ENCODE peak calls at places on chromosomes 5 and 9, in six cellular contexts. One of them, this sample, is unnamed.

GRCh38 chr9:5628183-5628529 is 751 bp upstream of the RIC1 start:
- DNase-seq in breast epithelium: no peak
- DNase-seq in fibroblast of mammary gland: no peak
- DNase-seq in WTC11: no peak
- DNase-seq in endothelial cell: no peak
- DNase-seq in body of pancreas: no peak
- DNase-seq in this sample: no peak

GRCh38 chr5:177320879-177321278 is 9.2 kb upstream of the MXD3 start:
- DNase-seq in breast epithelium: no peak
- DNase-seq in endothelial cell: no peak
- DNase-seq in fibroblast of mammary gland: no peak
- DNase-seq in body of pancreas: no peak
- DNase-seq in WTC11: no peak
- DNase-seq in this sample: no peak

GRCh38 chr5:157308826-157309465 is 43.0 kb downstream of the CYFIP2 start:
- DNase-seq in body of pancreas: no peak
- DNase-seq in WTC11: no peak
- DNase-seq in fibroblast of mammary gland: peak
- DNase-seq in breast epithelium: no peak
- DNase-seq in endothelial cell: no peak
- DNase-seq in this sample: no peak

GRCh38 chr5:50623666-50624065 is 42.8 kb upstream of the PARP8 start:
- DNase-seq in WTC11: no peak
- DNase-seq in fibroblast of mammary gland: peak
- DNase-seq in body of pancreas: no peak
- DNase-seq in endothelial cell: no peak
- DNase-seq in breast epithelium: no peak
- DNase-seq in this sample: no peak

GRCh38 chr9:17574342-17574741 is 4.5 kb upstream of the SH3GL2 start:
- DNase-seq in fibroblast of mammary gland: no peak
- DNase-seq in WTC11: no peak
- DNase-seq in breast epithelium: no peak
- DNase-seq in body of pancreas: no peak
- DNase-seq in endothelial cell: no peak
- DNase-seq in this sample: no peak

GRCh38 chr5:128216860-128217531 is 133.4 kb downstream of the SLC12A2 start:
- DNase-seq in WTC11: no peak
- DNase-seq in body of pancreas: no peak
- DNase-seq in endothelial cell: no peak
- DNase-seq in fibroblast of mammary gland: peak
- DNase-seq in breast epithelium: no peak
- DNase-seq in this sample: no peak

GRCh38 chr5:161895510-161895909 is 47.6 kb downstream of the GABRA1 start:
- DNase-seq in fibroblast of mammary gland: no peak
- DNase-seq in breast epithelium: no peak
- DNase-seq in endothelial cell: no peak
- DNase-seq in body of pancreas: no peak
- DNase-seq in WTC11: no peak
- DNase-seq in this sample: no peak

GRCh38 chr5:123086376-123087055 is 2.5 kb upstream of the PRDM6 start:
- DNase-seq in body of pancreas: no peak
- DNase-seq in fibroblast of mammary gland: no peak
- DNase-seq in WTC11: peak
- DNase-seq in endothelial cell: no peak
- DNase-seq in breast epithelium: no peak
- DNase-seq in this sample: peak

GRCh38 chr5:151617383-151617840 is 26.3 kb upstream of the FAT2 start:
- DNase-seq in breast epithelium: no peak
- DNase-seq in fibroblast of mammary gland: no peak
- DNase-seq in body of pancreas: no peak
- DNase-seq in endothelial cell: no peak
- DNase-seq in WTC11: no peak
- DNase-seq in this sample: no peak

GRCh38 chr5:32880781-32881180 is 169.7 kb downstream of the NPR3 start:
- DNase-seq in endothelial cell: no peak
- DNase-seq in breast epithelium: no peak
- DNase-seq in fibroblast of mammary gland: no peak
- DNase-seq in WTC11: no peak
- DNase-seq in body of pancreas: no peak
- DNase-seq in this sample: no peak

GRCh38 chr5:109304323-109304722 is 105.5 kb downstream of the PJA2 start:
- DNase-seq in endothelial cell: no peak
- DNase-seq in breast epithelium: no peak
- DNase-seq in WTC11: no peak
- DNase-seq in body of pancreas: no peak
- DNase-seq in fibroblast of mammary gland: no peak
- DNase-seq in this sample: no peak

GRCh38 chr5:95102080-95102479 is 182.8 kb downstream of the MCTP1 start:
- DNase-seq in breast epithelium: no peak
- DNase-seq in endothelial cell: no peak
- DNase-seq in body of pancreas: no peak
- DNase-seq in fibroblast of mammary gland: no peak
- DNase-seq in WTC11: no peak
- DNase-seq in this sample: no peak

GRCh38 chr9:79799691-79800345 is 228.1 kb downstream of the TLE4 start:
- DNase-seq in WTC11: no peak
- DNase-seq in endothelial cell: no peak
- DNase-seq in fibroblast of mammary gland: no peak
- DNase-seq in breast epithelium: no peak
- DNase-seq in body of pancreas: no peak
- DNase-seq in this sample: no peak

GRCh38 chr9:83220737-83221136 is 157.8 kb upstream of the RASEF start:
- DNase-seq in WTC11: no peak
- DNase-seq in fibroblast of mammary gland: peak
- DNase-seq in endothelial cell: no peak
- DNase-seq in breast epithelium: no peak
- DNase-seq in body of pancreas: peak
- DNase-seq in this sample: no peak

GRCh38 chr5:132678735-132679134 is 4.9 kb downstream of the IL4 start:
- DNase-seq in fibroblast of mammary gland: no peak
- DNase-seq in endothelial cell: no peak
- DNase-seq in breast epithelium: no peak
- DNase-seq in WTC11: no peak
- DNase-seq in body of pancreas: no peak
- DNase-seq in this sample: no peak

GRCh38 chr5:151684690-151685361 is 1.9 kb downstream of the SPARC start:
- DNase-seq in endothelial cell: peak
- DNase-seq in fibroblast of mammary gland: peak
- DNase-seq in body of pancreas: no peak
- DNase-seq in breast epithelium: no peak
- DNase-seq in WTC11: peak
- DNase-seq in this sample: peak

GRCh38 chr5:34494111-34494755 is 161.9 kb upstream of the RAI14 start:
- DNase-seq in WTC11: no peak
- DNase-seq in fibroblast of mammary gland: peak
- DNase-seq in endothelial cell: no peak
- DNase-seq in breast epithelium: no peak
- DNase-seq in body of pancreas: no peak
- DNase-seq in this sample: no peak

GRCh38 chr9:14909631-14910177 is 524 bp downstream of the FREM1 start:
- DNase-seq in endothelial cell: peak
- DNase-seq in fibroblast of mammary gland: no peak
- DNase-seq in WTC11: no peak
- DNase-seq in breast epithelium: no peak
- DNase-seq in body of pancreas: no peak
- DNase-seq in this sample: no peak

GRCh38 chr9:14907360-14907685 is 2.9 kb downstream of the FREM1 start:
- DNase-seq in WTC11: peak
- DNase-seq in body of pancreas: no peak
- DNase-seq in breast epithelium: no peak
- DNase-seq in endothelial cell: no peak
- DNase-seq in fibroblast of mammary gland: no peak
- DNase-seq in this sample: peak

GRCh38 chr9:14906654-14907359 is 3.4 kb downstream of the FREM1 start:
- DNase-seq in endothelial cell: no peak
- DNase-seq in body of pancreas: no peak
- DNase-seq in WTC11: no peak
- DNase-seq in fibroblast of mammary gland: no peak
- DNase-seq in breast epithelium: no peak
- DNase-seq in this sample: no peak

GRCh38 chr9:14910178-14910805 is at the start of gene FREM1:
- DNase-seq in WTC11: peak
- DNase-seq in fibroblast of mammary gland: peak
- DNase-seq in body of pancreas: peak
- DNase-seq in endothelial cell: peak
- DNase-seq in breast epithelium: no peak
- DNase-seq in this sample: peak

DNA sequence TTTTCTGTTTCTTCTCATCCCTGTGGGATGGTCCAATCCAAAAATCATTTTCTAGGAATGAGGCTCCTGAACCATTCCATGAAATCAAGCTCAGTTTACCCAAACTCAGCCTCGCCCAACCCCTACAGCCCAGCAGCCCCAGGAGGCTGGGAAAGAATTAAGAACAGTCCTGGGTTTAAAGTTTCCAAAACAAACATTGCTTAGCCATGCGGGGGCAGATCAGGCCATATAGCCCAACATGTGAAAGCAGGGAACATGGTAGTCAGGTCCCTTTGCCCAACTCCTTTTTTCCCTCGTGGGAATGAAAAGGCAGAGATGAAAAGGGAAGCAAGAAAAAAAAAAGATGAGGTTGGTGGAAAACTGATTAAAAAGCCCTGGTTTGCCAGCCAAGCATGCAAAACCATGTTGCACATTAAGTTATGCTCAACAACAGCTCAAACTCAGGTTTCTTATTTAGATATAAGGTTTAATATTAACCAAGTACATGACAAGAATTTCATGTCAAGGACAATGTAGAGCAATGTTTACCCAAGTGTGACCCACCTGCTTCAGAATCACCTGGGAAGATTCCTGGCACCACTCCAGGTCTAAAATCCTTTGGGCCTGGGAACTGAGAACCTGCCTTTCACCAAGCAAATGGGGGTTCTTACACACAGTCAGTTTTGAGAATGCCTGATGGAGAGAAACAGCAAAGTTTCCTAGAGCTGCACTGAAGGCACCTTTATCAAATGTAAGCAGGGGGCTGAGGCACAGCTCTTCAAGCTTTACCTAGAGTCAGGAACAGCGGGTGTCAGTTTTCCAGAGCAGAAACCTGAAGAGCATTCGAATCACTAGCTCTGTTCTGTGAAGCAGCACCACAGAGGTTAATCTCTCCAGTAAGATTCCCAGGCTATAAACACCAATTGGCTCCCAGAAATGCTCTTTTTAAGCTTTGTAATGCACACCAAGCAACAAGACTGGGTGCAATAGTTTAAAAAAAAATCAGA is 1.7 kb downstream of the FREM1 start:
- DNase-seq in WTC11: no peak
- DNase-seq in body of pancreas: peak
- DNase-seq in breast epithelium: no peak
- DNase-seq in endothelial cell: no peak
- DNase-seq in fibroblast of mammary gland: no peak
- DNase-seq in this sample: peak
- TF ChIP-seq CTCF in WTC11: no peak
- TF ChIP-seq CTCF in body of pancreas: no peak
- TF ChIP-seq CTCF in breast epithelium: no peak
- TF ChIP-seq CTCF in endothelial cell: no peak
- TF ChIP-seq CTCF in fibroblast of mammary gland: no peak
- TF ChIP-seq CTCF in this sample: no peak

DNA sequence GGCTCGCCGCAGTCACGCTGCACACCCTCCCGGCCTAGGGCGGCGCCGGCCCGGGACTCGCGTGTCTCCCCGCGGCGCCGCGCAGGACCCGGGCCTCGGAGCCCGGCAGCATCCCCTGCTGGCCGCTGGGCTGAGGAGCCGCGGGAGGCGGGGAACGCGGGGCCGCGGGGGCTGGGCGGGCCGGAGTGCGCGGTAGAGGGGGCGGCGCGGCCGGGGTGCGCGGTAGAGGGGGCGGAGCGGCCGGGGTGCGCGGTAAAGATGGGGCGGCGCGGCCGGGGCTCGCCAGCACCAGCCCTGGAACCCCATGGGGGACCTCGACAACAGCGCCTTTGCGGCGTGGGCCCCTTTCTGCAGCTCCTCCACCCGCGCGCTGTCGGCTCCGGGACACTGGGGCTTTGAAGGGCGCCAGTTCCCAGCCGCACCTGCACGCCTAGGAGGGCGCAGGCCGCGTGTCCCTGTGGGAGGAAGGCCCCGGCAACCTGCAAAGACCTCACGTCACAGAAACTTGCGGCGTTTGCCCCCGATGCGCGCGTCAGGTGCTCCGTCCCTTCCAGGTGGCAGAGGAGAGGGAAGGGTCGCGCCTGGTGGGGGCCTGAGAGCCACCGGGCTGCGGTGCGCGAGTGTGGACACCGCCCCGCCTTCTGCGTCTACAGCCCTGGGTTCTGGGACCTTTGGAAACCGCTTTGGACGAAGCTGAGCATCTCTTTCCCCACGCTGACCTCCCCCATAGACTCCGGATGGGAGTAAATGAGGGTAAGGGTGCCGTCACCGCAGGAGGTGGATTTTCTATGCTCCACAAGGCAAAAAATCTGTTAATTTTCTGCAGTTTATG is 49.6 kb downstream of the NSUN2 start:
- DNase-seq in WTC11: peak
- DNase-seq in body of pancreas: peak
- DNase-seq in fibroblast of mammary gland: no peak
- DNase-seq in breast epithelium: no peak
- DNase-seq in endothelial cell: peak
- DNase-seq in this sample: peak
- TF ChIP-seq CTCF in WTC11: no peak
- TF ChIP-seq CTCF in body of pancreas: no peak
- TF ChIP-seq CTCF in fibroblast of mammary gland: peak
- TF ChIP-seq CTCF in breast epithelium: no peak
- TF ChIP-seq CTCF in endothelial cell: no peak
- TF ChIP-seq CTCF in this sample: no peak

DNA sequence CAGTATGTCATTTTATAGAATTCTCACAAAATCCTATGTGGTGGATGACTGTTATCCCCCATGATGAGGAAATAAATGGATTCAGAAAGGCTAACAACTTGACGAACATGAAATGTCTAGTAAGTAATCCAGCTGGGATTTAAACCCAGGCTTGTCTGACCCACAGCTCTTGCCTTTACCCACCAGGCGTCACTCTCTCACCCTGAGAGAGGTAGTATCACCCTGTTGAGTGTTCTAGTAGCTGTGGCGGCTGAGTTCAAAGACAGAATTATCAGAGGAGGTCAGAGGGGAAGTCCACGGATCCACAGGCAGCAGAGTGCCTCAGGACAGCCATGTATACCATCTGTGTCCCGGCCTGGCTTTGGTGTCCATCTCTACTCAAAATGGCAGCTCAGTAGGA is 113.8 kb downstream of the ZNF462 start:
- DNase-seq in breast epithelium: no peak
- DNase-seq in endothelial cell: no peak
- DNase-seq in WTC11: no peak
- DNase-seq in fibroblast of mammary gland: no peak
- DNase-seq in body of pancreas: no peak
- DNase-seq in this sample: no peak
- TF ChIP-seq CTCF in breast epithelium: no peak
- TF ChIP-seq CTCF in endothelial cell: no peak
- TF ChIP-seq CTCF in WTC11: no peak
- TF ChIP-seq CTCF in fibroblast of mammary gland: no peak
- TF ChIP-seq CTCF in body of pancreas: no peak
- TF ChIP-seq CTCF in this sample: no peak

DNA sequence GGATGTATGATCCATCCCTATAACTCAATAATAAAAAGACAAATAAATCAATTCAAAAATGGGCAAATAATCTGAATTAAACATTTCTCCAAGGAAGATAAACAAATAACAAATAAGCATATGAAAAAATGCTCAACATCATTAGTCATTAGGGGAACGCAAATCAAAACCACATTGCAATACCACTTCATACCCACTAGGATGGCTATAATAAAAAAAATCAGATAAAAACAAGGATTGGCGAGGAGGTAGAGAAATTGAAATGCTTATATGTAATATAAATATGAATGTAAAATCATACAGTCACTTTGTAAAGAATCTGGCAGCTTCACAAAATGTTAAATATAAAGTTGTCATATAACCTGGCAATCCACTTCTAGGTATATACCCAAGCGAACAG is 52.3 kb upstream of the TBCA start:
- DNase-seq in breast epithelium: no peak
- DNase-seq in endothelial cell: no peak
- DNase-seq in WTC11: no peak
- DNase-seq in fibroblast of mammary gland: peak
- DNase-seq in body of pancreas: no peak
- DNase-seq in this sample: no peak
- TF ChIP-seq CTCF in breast epithelium: no peak
- TF ChIP-seq CTCF in endothelial cell: peak
- TF ChIP-seq CTCF in WTC11: no peak
- TF ChIP-seq CTCF in fibroblast of mammary gland: peak
- TF ChIP-seq CTCF in body of pancreas: no peak
- TF ChIP-seq CTCF in this sample: peak

This sample was measured in nephron progenitor cell.